ENCODE peak calls at places on chromosome 7, in seven cellular contexts. Z is Panc1; P is A549; M is IMR-90; L is right cardiac atrium; U is CD8-positive, alpha-beta memory T cell; V is mesendoderm. E is an unnamed sample.

GRCh38 chr7:30330134-30331111 is 46.0 kb downstream of the ZNRF2 start:
- DNase-seq in V (no peak), P (no peak), L (no peak), U (peak; percentile 60), Z (no peak), M (peak; percentile 25), E (no peak)

GRCh38 chr7:119254741-119255140 is 1018.2 kb upstream of the KCND2 start:
- DNase-seq in P (no peak), V (no peak), U (no peak), Z (no peak), M (no peak), L (no peak), E (no peak)

GRCh38 chr7:150830957-150831356 is 21.4 kb upstream of the AOC1 start:
- DNase-seq in V (no peak), Z (no peak), P (no peak), L (no peak), M (no peak), U (no peak), E (no peak)

GRCh38 chr7:132171130-132171576 is 405.1 kb downstream of the PLXNA4 start:
- DNase-seq in Z (no peak), P (no peak), V (no peak), L (no peak), U (no peak), M (no peak), E (no peak)

GRCh38 chr7:14841850-14842249 is 60.7 kb downstream of the DGKB start:
- DNase-seq in V (no peak), Z (no peak), M (peak; percentile 36), L (no peak), P (no peak), U (no peak), E (no peak)

GRCh38 chr7:115618676-115619075 is 411.9 kb downstream of the TFEC start:
- DNase-seq in L (no peak), M (peak; percentile 96), P (no peak), V (no peak), U (no peak), Z (no peak), E (no peak)

GRCh38 chr7:8295638-8296361 is 33.8 kb upstream of the ICA1 start:
- DNase-seq in V (peak; percentile 94), M (peak; percentile 74), L (no peak), U (peak; percentile 36), P (peak; percentile 64), Z (peak; percentile 81), E (peak; percentile 96)

GRCh38 chr7:99359465-99360154 is 14.9 kb upstream of the ARPC1B start:
- DNase-seq in P (no peak), U (no peak), V (peak; percentile 60), M (no peak), Z (no peak), L (no peak), E (peak; percentile 69)

GRCh38 chr7:37352974-37353948 is 95.4 kb downstream of the ELMO1 start:
- DNase-seq in Z (peak; percentile 28), P (no peak), U (peak; percentile 81), L (no peak), M (no peak), V (peak; percentile 75), E (peak; percentile 67)

GRCh38 chr7:152479595-152479994 is 43.8 kb upstream of the KMT2C start:
- DNase-seq in Z (no peak), M (no peak), U (no peak), P (no peak), V (no peak), L (no peak), E (no peak)

GRCh38 chr7:14582010-14582409 is 320.5 kb downstream of the DGKB start:
- DNase-seq in M (no peak), V (no peak), L (no peak), U (no peak), P (no peak), Z (no peak), E (no peak)

GRCh38 chr7:133910761-133911160 is 216.4 kb upstream of the LRGUK start:
- DNase-seq in P (no peak), Z (no peak), M (no peak), V (no peak), L (no peak), U (no peak), E (no peak)

GRCh38 chr7:112721395-112721794 is 68.8 kb downstream of the TMEM168 start:
- DNase-seq in P (no peak), Z (no peak), V (no peak), U (no peak), L (no peak), M (no peak), E (no peak)

GRCh38 chr7:141012696-141013344 is 1.9 kb downstream of the MRPS33 start:
- DNase-seq in P (no peak), M (peak; percentile 63), U (no peak), V (peak; percentile 13), L (no peak), Z (no peak), E (no peak)

GRCh38 chr7:50580053-50580452 is 14.8 kb upstream of the DDC start:
- DNase-seq in Z (no peak), U (no peak), V (no peak), M (no peak), P (no peak), L (no peak), E (no peak)

GRCh38 chr7:84548366-84549085 is 353.9 kb upstream of the SEMA3A start:
- DNase-seq in Z (no peak), V (peak; percentile 81), P (no peak), U (no peak), M (peak; percentile 73), L (no peak), E (peak; percentile 60)

GRCh38 chr7:31058122-31058521 is 6.0 kb downstream of the ADCYAP1R1 start:
- DNase-seq in U (no peak), Z (no peak), L (no peak), M (peak; percentile 22), P (no peak), V (no peak), E (no peak)

GRCh38 chr7:43677864-43678263 is 51.5 kb downstream of the COA1 start:
- DNase-seq in M (no peak), P (no peak), U (no peak), L (no peak), Z (no peak), V (no peak), E (no peak)

GRCh38 chr7:50369408-50370026 is 65.0 kb downstream of the IKZF1 start:
- DNase-seq in Z (peak; percentile 24), M (no peak), V (peak; percentile 91), P (no peak), L (no peak), U (peak; percentile 82), E (peak; percentile 85)

GRCh38 chr7:152619027-152619739 is 56.8 kb downstream of the XRCC2 start:
- DNase-seq in P (no peak), V (no peak), M (no peak), U (no peak), L (no peak), Z (no peak), E (no peak)

GRCh38 chr7:142024547-142024946 is 28.9 kb downstream of the MGAM start:
- DNase-seq in U (no peak), V (peak; percentile 10), P (no peak), M (no peak), Z (no peak), L (no peak), E (no peak)

GRCh38 chr7:75056476-75056875 is 17.1 kb downstream of the RCC1L start:
- DNase-seq in L (peak; percentile 45), M (peak; percentile 83), U (no peak), V (no peak), Z (no peak), P (no peak), E (no peak)

DNA sequence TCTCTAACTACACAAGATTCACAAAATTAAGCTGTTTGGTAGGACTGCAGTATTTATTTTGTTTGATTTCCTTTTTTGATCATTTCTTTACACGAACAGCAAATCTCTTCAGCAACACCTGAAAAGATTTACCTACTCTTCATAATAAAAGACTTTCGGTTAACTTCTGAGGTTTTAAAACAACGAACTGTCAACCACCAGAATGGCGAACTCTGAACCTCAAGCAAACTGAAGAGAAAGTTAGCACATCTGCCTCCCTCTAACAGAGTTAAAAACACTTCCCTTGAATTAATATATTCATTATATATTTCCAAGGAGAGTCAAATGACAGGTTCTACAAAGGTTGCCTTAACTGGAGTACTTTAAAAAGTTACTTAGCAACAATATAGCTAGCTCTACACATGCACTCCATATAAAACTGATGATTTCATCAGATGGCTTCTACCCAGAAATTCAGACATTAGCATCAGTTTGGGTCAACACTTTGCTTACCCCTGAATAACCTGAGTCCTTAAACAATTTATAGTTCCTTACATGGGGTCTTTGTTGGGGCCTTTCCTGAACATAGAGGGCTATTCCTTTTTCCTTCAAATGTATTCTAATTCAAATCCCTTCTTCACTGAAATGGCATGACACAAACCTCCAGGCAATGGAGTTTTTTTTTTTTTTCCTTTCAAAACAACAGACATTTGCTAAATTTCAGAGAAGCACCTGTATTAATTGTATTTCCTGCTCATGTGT is 118.3 kb downstream of the SEM1 start:
- DNase-seq in P (no peak), M (no peak), Z (no peak), L (no peak), U (no peak), V (no peak), E (peak; percentile 25)
- H3K4me1 ChIP-seq in P (no peaks in the 10 kb centered on the region), M (no peaks in the 10 kb centered on the region), Z (no peaks in the 10 kb centered on the region), L (no peaks in the 10 kb centered on the region), U (no peaks in the 10 kb centered on the region), V (peaks cover 3% of the 10 kb centered on the region), E (peaks cover 50% of the 10 kb centered on the region)

DNA sequence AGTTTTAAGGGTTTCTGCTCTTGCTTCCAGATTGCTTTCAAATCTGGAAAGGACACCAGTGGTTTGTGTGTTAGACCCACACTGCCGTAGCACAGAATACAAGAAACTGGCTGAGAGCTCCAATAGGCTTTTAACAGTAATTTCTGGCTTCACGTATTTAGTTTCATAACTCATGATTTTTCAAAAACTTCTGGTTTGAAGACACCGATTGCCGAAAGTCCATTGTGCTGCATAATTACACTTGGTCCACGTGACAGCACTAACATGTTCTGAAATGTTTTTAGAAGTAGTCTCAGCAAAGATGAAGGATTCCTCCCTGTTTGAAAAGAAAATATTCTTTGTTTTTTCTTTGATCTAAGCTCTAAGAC is 3.8 kb downstream of the EGFR start:
- DNase-seq in Z (no peak), M (no peak), V (no peak), U (no peak), L (no peak), P (no peak), E (no peak)
- H3K4me1 ChIP-seq in Z (peaks cover 65% of the 10 kb centered on the region), M (peaks cover 29% of the 10 kb centered on the region), V (no peaks in the 10 kb centered on the region), U (no peaks in the 10 kb centered on the region), L (peaks cover 6% of the 10 kb centered on the region), P (peaks cover 73% of the 10 kb centered on the region), E (peaks cover 4% of the 10 kb centered on the region)

GRCh38 chr7:2299131-2299829 is 15.0 kb downstream of the SNX8 start:
- DNase-seq in L (peak; percentile 59), V (no peak), P (no peak), M (peak; percentile 88), U (no peak), Z (no peak), E (no peak)
- H3K4me1 ChIP-seq in L (no peaks in the 10 kb centered on the region), V (no peaks in the 10 kb centered on the region), P (peaks cover 7% of the 10 kb centered on the region), M (peaks cover 11% of the 10 kb centered on the region), U (no peaks in the 10 kb centered on the region), Z (peaks cover 6% of the 10 kb centered on the region), E (peaks cover 9% of the 10 kb centered on the region)

DNA sequence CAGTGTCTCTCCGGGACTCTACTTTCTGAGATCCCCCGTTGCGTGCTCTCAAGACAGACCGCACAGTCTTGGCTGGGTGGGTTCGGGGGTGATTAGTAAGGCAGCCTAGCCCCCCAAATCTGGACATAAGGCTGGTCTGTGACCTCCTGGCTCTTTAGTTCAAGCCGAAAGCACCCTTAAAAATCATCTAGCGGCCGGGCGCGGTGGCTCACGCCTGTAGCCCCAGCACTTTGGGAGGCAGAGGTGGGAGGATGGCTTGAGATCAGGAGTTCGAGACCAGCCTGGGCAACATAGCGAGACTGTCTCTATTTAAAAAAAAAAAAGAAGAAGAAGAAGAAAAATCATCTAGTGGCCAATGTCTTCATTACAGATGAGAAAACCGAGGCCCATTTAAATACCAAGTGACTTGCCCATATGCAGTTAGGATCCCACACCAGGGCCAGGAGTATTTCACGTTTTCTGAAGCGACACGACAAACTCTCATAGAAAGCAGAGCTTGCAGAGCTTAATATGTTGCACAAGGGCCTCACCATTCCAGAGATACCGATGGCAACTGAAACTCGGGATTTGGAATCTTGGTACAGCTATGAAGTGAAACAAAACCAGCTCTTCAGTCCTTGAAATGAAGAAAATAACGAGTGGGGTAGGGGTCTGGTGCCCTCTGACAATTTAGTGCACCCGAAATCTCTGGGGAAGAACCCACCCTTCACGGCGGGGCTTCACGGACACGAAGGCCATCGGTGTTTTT is 696 bp upstream of the HILPDA start:
- DNase-seq in Z (no peak), L (no peak), M (peak; percentile 41), P (no peak), V (peak; percentile 52), U (no peak), E (peak; percentile 41)
- H3K4me1 ChIP-seq in Z (peaks cover 61% of the 10 kb centered on the region), L (peaks cover 10% of the 10 kb centered on the region), M (peaks cover 17% of the 10 kb centered on the region), P (peaks cover 47% of the 10 kb centered on the region), V (peaks cover 14% of the 10 kb centered on the region), U (peaks cover 21% of the 10 kb centered on the region), E (peaks cover 42% of the 10 kb centered on the region)